ENCODE peak calls at places on chromosomes 5 and 9, in ten cellular contexts. I is NCI-H526 treated with DMSO at 0.1 percent for 48 hours; K is IMR-90; L is stromal cell of bone marrow; E is nucleus accumbens; M is left ventricle myocardium superior; Q is activated naive CD8-positive, alpha-beta T cell treated with anti-CD3 and anti-CD28 coated beads, Interleukin-2, amount 50 U/mL, for 24 hours; J is Right ventricle myocardium superior; R is stimulated activated naive CD4-positive, alpha-beta T cell; H is activated CD4-positive, alpha-beta T cell treated with anti-CD3 and anti-CD28 coated beads for 4 hours. T is an unnamed sample.

GRCh38 chr5:96247097-96247675 is 185.9 kb downstream of the PCSK1 start:
- DNase-seq in H (no peak), E (no peak), J (no peak), L (peak; percentile 88), K (peak; percentile 78), M (no peak), I (peak; percentile 7), Q (no peak), R (no peak), T (no peak)

GRCh38 chr5:14668247-14668646 is 3.7 kb downstream of the OTULIN start:
- DNase-seq in I (no peak), L (no peak), E (no peak), M (no peak), R (no peak), K (no peak), Q (peak; percentile 65), H (no peak), J (no peak), T (no peak)

GRCh38 chr9:93667627-93668026 is 91.2 kb downstream of the PHF2 start:
- DNase-seq in K (no peak), M (peak; percentile 13), E (no peak), H (no peak), R (no peak), L (no peak), I (no peak), Q (no peak), J (no peak), T (no peak)

GRCh38 chr5:157574456-157575095 is 999 bp downstream of the ADAM19 start:
- DNase-seq in M (peak; percentile 56), I (no peak), L (no peak), H (peak; percentile 28), E (no peak), R (no peak), K (peak; percentile 15), Q (no peak), J (peak; percentile 63), T (no peak)

GRCh38 chr5:40409600-40409999 is 270.1 kb upstream of the PTGER4 start:
- DNase-seq in E (no peak), R (peak; percentile 28), L (no peak), I (no peak), H (peak; percentile 32), Q (peak; percentile 45), K (no peak), J (no peak), M (peak; percentile 32), T (no peak)

GRCh38 chr9:125126019-125126746 is 17.1 kb downstream of the SCAI start:
- DNase-seq in M (peak; percentile 85), L (peak; percentile 100), I (no peak), K (peak; percentile 100), Q (peak; percentile 72), J (peak; percentile 90), H (peak; percentile 66), E (no peak), R (peak; percentile 71), T (peak; percentile 74)

GRCh38 chr9:13586726-13587392 is 307.4 kb upstream of the MPDZ start:
- DNase-seq in J (no peak), E (no peak), K (no peak), L (no peak), Q (no peak), I (no peak), H (no peak), R (no peak), M (no peak), T (no peak)

GRCh38 chr9:135582966-135583685 is 21.6 kb downstream of the PAEP start:
- DNase-seq in M (no peak), J (no peak), Q (no peak), I (no peak), H (no peak), L (no peak), E (no peak), K (no peak), R (no peak), T (no peak)

GRCh38 chr5:52840286-52841050 is 52.8 kb downstream of the ITGA1 start:
- DNase-seq in M (no peak), I (no peak), H (no peak), L (no peak), J (no peak), R (no peak), K (peak; percentile 59), Q (no peak), E (no peak), T (no peak)

GRCh38 chr5:79666758-79667157 is 22.9 kb upstream of the CMYA5 start:
- DNase-seq in L (no peak), H (no peak), I (no peak), J (no peak), K (no peak), Q (no peak), E (no peak), M (no peak), R (no peak), T (no peak)

GRCh38 chr9:3732077-3733038 is 206.6 kb upstream of the RFX3 start:
- DNase-seq in I (peak; percentile 78), R (no peak), E (peak; percentile 11), L (peak; percentile 78), H (peak; percentile 7), M (no peak), Q (peak; percentile 33), K (peak; percentile 90), J (no peak), T (peak; percentile 31)

GRCh38 chr9:114177423-114178064 is 22.2 kb downstream of the COL27A1 start:
- DNase-seq in I (no peak), Q (no peak), J (no peak), K (peak; percentile 76), R (no peak), E (no peak), L (no peak), H (no peak), M (no peak), T (no peak)

GRCh38 chr5:158911693-158912363 is 187.9 kb downstream of the EBF1 start:
- DNase-seq in I (no peak), M (no peak), J (no peak), E (no peak), R (no peak), H (no peak), L (no peak), Q (no peak), K (no peak), T (no peak)

GRCh38 chr5:7642029-7642428 is 208.9 kb downstream of the CFAP90 start:
- DNase-seq in J (no peak), R (no peak), L (no peak), H (no peak), M (no peak), E (no peak), Q (no peak), I (no peak), K (no peak), T (no peak)

GRCh38 chr9:132877447-132877817 is 652 bp downstream of the AK8 start:
- DNase-seq in M (no peak), Q (no peak), J (no peak), H (no peak), K (no peak), L (no peak), E (no peak), I (no peak), R (no peak), T (no peak)

GRCh38 chr5:17727212-17727611 is 93.0 kb downstream of the TAF11L14 start:
- DNase-seq in M (no peak), L (no peak), R (no peak), K (no peak), I (no peak), J (no peak), E (no peak), Q (no peak), H (no peak), T (no peak)